ENCODE peak calls at places on chromosomes 6 and 20, in seven cellular contexts. A is spleen, O is epithelial cell of esophagus, N is upper lobe of right lung, B is fibroblast of mammary gland, R is ovary, E is cardiac fibroblast. Q is an unnamed sample.

GRCh38 chr6:87932361-87932760 is 115.3 kb upstream of the SPACA1 start:
- DNase-seq in B (no peak), R (no peak), N (no peak), E (no peak), O (no peak), A (no peak), Q (no peak)

GRCh38 chr20:58458342-58459057 is 56.7 kb downstream of the APCDD1L start:
- DNase-seq in A (no peak), B (peak; percentile 37), N (no peak), R (no peak), O (peak; percentile 54), E (no peak), Q (peak; percentile 53)

GRCh38 chr6:127972815-127973214 is 72.0 kb upstream of the THEMIS start:
- DNase-seq in R (no peak), B (no peak), A (no peak), E (no peak), N (no peak), O (no peak), Q (no peak)

GRCh38 chr20:22303523-22303922 is 280.8 kb downstream of the FOXA2 start:
- DNase-seq in E (no peak), O (no peak), R (no peak), B (peak; percentile 7), N (no peak), A (no peak), Q (no peak)

GRCh38 chr6:154567695-154568220 is 57.3 kb upstream of the CNKSR3 start:
- DNase-seq in O (no peak), B (no peak), R (no peak), N (no peak), E (no peak), A (no peak), Q (no peak)

GRCh38 chr6:102417368-102417767 is 1023.9 kb downstream of the GRIK2 start:
- DNase-seq in A (no peak), R (no peak), O (no peak), N (no peak), B (no peak), E (no peak), Q (no peak)

GRCh38 chr6:32609391-32609730 is 19.7 kb upstream of the HLA-DRB1 start:
- DNase-seq in E (no peak), R (no peak), N (no peak), A (no peak), O (no peak), B (no peak), Q (no peak)

GRCh38 chr6:38012573-38012972 is 193.0 kb downstream of the ZFAND3 start:
- DNase-seq in N (no peak), E (peak; percentile 74), R (peak; percentile 18), A (no peak), B (peak; percentile 55), O (peak; percentile 74), Q (peak; percentile 81)

GRCh38 chr6:26086214-26086613 is 1.0 kb upstream of the HFE start:
- DNase-seq in A (no peak), O (no peak), N (no peak), E (no peak), R (no peak), B (no peak), Q (no peak)

GRCh38 chr6:170066679-170067078 is 224.2 kb downstream of the DLL1 start:
- DNase-seq in A (peak; percentile 46), R (peak; percentile 4), E (no peak), B (no peak), O (no peak), N (no peak), Q (no peak)

GRCh38 chr6:34110610-34111009 is 35.3 kb downstream of the GRM4 start:
- DNase-seq in N (no peak), O (no peak), B (no peak), R (no peak), A (no peak), E (no peak), Q (no peak)

GRCh38 chr6:30955367-30956042 is 14.7 kb downstream of the MUCL3 start:
- DNase-seq in R (peak; percentile 34), A (peak; percentile 95), O (no peak), E (peak; percentile 15), N (peak; percentile 91), B (no peak), Q (peak; percentile 39)

GRCh38 chr6:42136508-42137191 is 5.8 kb downstream of the C6orf132 start:
- DNase-seq in A (no peak), N (no peak), R (no peak), B (peak; percentile 70), O (peak; percentile 85), E (peak; percentile 41), Q (peak; percentile 77)

GRCh38 chr6:139765825-139766285 is 391.4 kb upstream of the CITED2 start:
- DNase-seq in E (peak; percentile 44), B (peak; percentile 62), R (no peak), O (peak; percentile 44), A (no peak), N (no peak), Q (peak; percentile 60)

GRCh38 chr20:59997886-59998285 is 39.7 kb downstream of the CDH26 start:
- DNase-seq in O (no peak), B (no peak), N (no peak), A (no peak), E (no peak), R (no peak), Q (no peak)

GRCh38 chr20:45383131-45383530 is 5.0 kb upstream of the TP53TG5 start:
- DNase-seq in A (no peak), B (peak; percentile 52), N (no peak), R (no peak), O (no peak), E (no peak), Q (no peak)

DNA sequence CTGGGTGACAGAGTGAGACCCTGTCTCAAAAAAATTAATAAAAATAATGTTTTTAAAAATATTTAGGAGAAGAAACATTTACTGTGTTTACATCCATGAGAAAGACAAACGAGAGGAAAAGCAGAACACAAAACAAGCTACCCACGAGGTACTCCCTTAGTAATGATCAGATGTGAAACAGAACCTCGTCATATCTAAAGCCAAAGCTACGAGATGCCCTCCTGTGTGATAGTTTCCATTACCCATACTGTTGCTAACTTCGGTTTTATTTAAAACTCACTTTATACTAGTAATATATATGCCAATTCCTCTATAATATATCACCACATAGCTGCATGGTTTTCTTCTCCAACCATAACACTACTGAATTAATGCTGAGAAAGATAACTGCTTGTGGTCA is 21.1 kb downstream of the SUMO4 start:
- DNase-seq in N (no peak), B (no peak), A (no peak), E (no peak), R (no peak), O (no peak), Q (no peak)
- H3K4me3 ChIP-seq in N (no peak overlapping the region), B (no peak overlapping the region), A (no peak overlapping the region), E (no peak overlapping the region), R (no peak overlapping the region), O (no peak overlapping the region), Q (no peak overlapping the region)

GRCh38 chr6:54916858-54917257 is 70.3 kb downstream of the FAM83B start:
- DNase-seq in R (no peak), N (no peak), E (no peak), B (peak; percentile 40), A (no peak), O (peak; percentile 86), Q (no peak)
- TF ChIP-seq CTCF in R (no peak), N (no peak), E (no peak), B (no peak), A (no peak), O (no peak), Q (no peak)

GRCh38 chr20:64161595-64162238 is 2.5 kb upstream of the MYT1 start:
- DNase-seq in E (peak; percentile 60), R (no peak), O (peak; percentile 60), A (no peak), B (peak; percentile 39), N (no peak), Q (peak; percentile 64)
- H3K4me3 ChIP-seq in E (no peak overlapping the region), R (no peak overlapping the region), O (no peak overlapping the region), A (no peak overlapping the region), B (no peak overlapping the region), N (no peak overlapping the region), Q (no peak overlapping the region)

GRCh38 chr20:1391640-1392442 is 1.0 kb downstream of the FKBP1A start:
- DNase-seq in N (no peak), E (peak; percentile 82), O (peak; percentile 73), R (no peak), B (peak; percentile 76), A (peak; percentile 81), Q (peak; percentile 31)
- TF ChIP-seq CTCF in N (no peak), E (no peak), O (no peak), R (no peak), B (no peak), A (no peak), Q (no peak)